ENCODE peak calls at places on chromosomes 4 and X, in ten cellular contexts. J, O, D, W, G, K, Z, R, V and Y are unnamed samples.
A peak's percentile ranks its signal among the peaks of the same experiment; 100 is the strongest.

GRCh38 chrX:107827852-107828251 is 2.2 kb downstream of the MID2 start:
- DNase-seq in J (no peak), O (no peak), D (no peak), W (no peak), G (no peak), K (no peak), Z (no peak), R (no peak), V (no peak), Y (no peak)

GRCh38 chr4:153432971-153433752 is 33.0 kb upstream of the TMEM131L start:
- DNase-seq in J (peak; percentile 75), O (peak; percentile 60), D (peak; percentile 50), W (peak; percentile 32), G (peak; percentile 90), K (no peak), Z (peak; percentile 50), R (no peak), V (peak; percentile 83), Y (peak; percentile 55)

GRCh38 chr4:165532976-165533375 is 154.2 kb downstream of the CPE start:
- DNase-seq in J (no peak), O (no peak), D (no peak), W (no peak), G (no peak), K (no peak), Z (no peak), R (no peak), V (no peak), Y (no peak)

GRCh38 chrX:77527233-77528001 is 80.2 kb downstream of the FGF16 start:
- DNase-seq in J (no peak), O (no peak), D (no peak), W (peak; percentile 34), G (no peak), K (no peak), Z (peak; percentile 37), R (no peak), V (peak; percentile 61), Y (no peak)

GRCh38 chr4:159344877-159345276 is 242.0 kb downstream of the RAPGEF2 start:
- DNase-seq in J (no peak), O (no peak), D (no peak), W (no peak), G (no peak), K (no peak), Z (no peak), R (no peak), V (no peak), Y (no peak)

GRCh38 chrX:134998246-134998645 is 7.5 kb downstream of the SMIM10 start:
- DNase-seq in J (no peak), O (no peak), D (no peak), W (no peak), G (no peak), K (no peak), Z (no peak), R (no peak), V (no peak), Y (no peak)

GRCh38 chr4:140557831-140558435 is 10.8 kb downstream of the UCP1 start:
- DNase-seq in J (no peak), O (no peak), D (no peak), W (no peak), G (no peak), K (no peak), Z (no peak), R (no peak), V (no peak), Y (no peak)

GRCh38 chrX:123835661-123836371 is 24.0 kb upstream of the XIAP start:
- DNase-seq in J (peak; percentile 29), O (no peak), D (peak; percentile 31), W (no peak), G (no peak), K (no peak), Z (no peak), R (no peak), V (no peak), Y (no peak)

GRCh38 chr4:1026115-1026514 is 14.7 kb downstream of the FGFRL1 start:
- DNase-seq in J (peak; percentile 65), O (no peak), D (no peak), W (no peak), G (peak; percentile 79), K (no peak), Z (peak; percentile 35), R (no peak), V (no peak), Y (no peak)

GRCh38 chr4:71293705-71294104 is 45.1 kb upstream of the SLC4A4 start:
- DNase-seq in J (no peak), O (no peak), D (no peak), W (no peak), G (no peak), K (no peak), Z (no peak), R (no peak), V (no peak), Y (no peak)

GRCh38 chr4:62901101-62901500 is 1508.1 kb downstream of the TECRL start:
- DNase-seq in J (no peak), O (no peak), D (no peak), W (no peak), G (no peak), K (no peak), Z (no peak), R (no peak), V (no peak), Y (no peak)

GRCh38 chr4:168631241-168632151 is 134.6 kb downstream of the PALLD start:
- DNase-seq in J (peak; percentile 70), O (peak; percentile 65), D (peak; percentile 85), W (peak; percentile 59), G (peak; percentile 70), K (peak; percentile 87), Z (no peak), R (no peak), V (peak; percentile 76), Y (no peak)

GRCh38 chr4:107853444-107854325 is 29.0 kb downstream of the SGMS2 start:
- DNase-seq in J (no peak), O (no peak), D (no peak), W (no peak), G (no peak), K (no peak), Z (no peak), R (no peak), V (no peak), Y (no peak)

GRCh38 chr4:109559625-109559982 is 442 bp upstream of the MCUB start:
- DNase-seq in J (peak; percentile 42), O (no peak), D (no peak), W (peak; percentile 33), G (no peak), K (peak; percentile 79), Z (peak; percentile 14), R (no peak), V (peak; percentile 87), Y (no peak)

GRCh38 chr4:105555409-105555808 is 3.0 kb downstream of the ARHGEF38 start:
- DNase-seq in J (no peak), O (no peak), D (no peak), W (no peak), G (no peak), K (no peak), Z (no peak), R (peak; percentile 84), V (no peak), Y (no peak)

GRCh38 chr4:86960557-86960959 is 25.7 kb downstream of the AFF1 start:
- DNase-seq in J (no peak), O (no peak), D (no peak), W (no peak), G (peak; percentile 36), K (no peak), Z (no peak), R (no peak), V (no peak), Y (no peak)
- H3K27ac ChIP-seq in J (no peak overlapping the region), O (no peak overlapping the region), D (no peak overlapping the region), W (no peak overlapping the region), G (peak overlapping the region; percentile 7), K (peak overlapping the region; percentile 55), Z (peak overlapping the region; percentile 87), R (peak overlapping the region; percentile 18), V (no peak overlapping the region), Y (no peak overlapping the region)

GRCh38 chr4:98930311-98930865 is 1.5 kb upstream of the EIF4E start:
- DNase-seq in J (no peak), O (no peak), D (no peak), W (no peak), G (no peak), K (no peak), Z (no peak), R (no peak), V (no peak), Y (peak; percentile 5)
- H3K4me3 ChIP-seq in J (no peak overlapping the region), O (peak overlapping the region; percentile 89), D (peak overlapping the region; percentile 78), W (no peak overlapping the region), G (no peak overlapping the region), K (no peak overlapping the region), Z (peak overlapping the region; percentile 97), R (no peak overlapping the region), V (peak overlapping the region; percentile 89), Y (peak overlapping the region; percentile 96)

GRCh38 chrX:290476-291166 is 9.4 kb downstream of the PLCXD1 start:
- DNase-seq in J (peak; percentile 8), O (peak; percentile 40), D (no peak), W (no peak), G (no peak), K (peak; percentile 57), Z (no peak), R (no peak), V (peak; percentile 70), Y (no peak)

GRCh38 chrX:291411-291901 is 10.3 kb downstream of the PLCXD1 start:
- DNase-seq in J (peak; percentile 9), O (peak; percentile 43), D (no peak), W (no peak), G (no peak), K (peak; percentile 63), Z (no peak), R (no peak), V (peak; percentile 65), Y (no peak)

GRCh38 chrX:298993-299392 is 17.8 kb downstream of the PLCXD1 start:
- DNase-seq in J (no peak), O (peak; percentile 35), D (no peak), W (no peak), G (no peak), K (peak; percentile 75), Z (no peak), R (no peak), V (peak; percentile 67), Y (no peak)

GRCh38 chrX:292900-293897 is 12.0 kb downstream of the PLCXD1 start:
- DNase-seq in J (peak; percentile 12), O (peak; percentile 48), D (no peak), W (peak; percentile 9), G (no peak), K (peak; percentile 68), Z (no peak), R (no peak), V (peak; percentile 66), Y (no peak)

DNA sequence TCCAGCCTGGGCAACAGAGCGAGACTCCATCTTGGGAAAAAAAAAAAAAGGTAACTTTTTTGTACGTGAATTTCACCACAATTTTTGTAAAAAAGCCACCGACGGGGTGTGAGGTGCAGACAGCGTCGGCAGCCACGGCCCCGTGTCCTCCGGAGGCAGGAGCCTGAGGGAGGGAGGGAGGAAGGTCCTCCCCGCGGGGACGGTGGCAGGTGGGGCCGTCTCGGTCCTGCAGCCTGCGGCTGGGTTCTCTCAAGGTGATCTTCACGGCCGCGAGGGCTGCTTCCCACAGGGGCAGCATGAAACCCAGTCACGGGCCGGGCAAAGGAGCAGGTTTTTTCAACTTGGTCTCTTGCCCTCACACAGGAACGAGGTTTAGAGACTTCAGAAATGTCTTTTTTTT is 14.0 kb downstream of the PLCXD1 start:
- DNase-seq in J (no peak), O (peak; percentile 48), D (no peak), W (no peak), G (no peak), K (peak; percentile 61), Z (no peak), R (no peak), V (peak; percentile 61), Y (no peak)
- H3K36me3 ChIP-seq in J (no peaks in the 10 kb centered on the region), O (no peaks in the 10 kb centered on the region), D (peaks cover 53% of the 10 kb centered on the region), W (no peaks in the 10 kb centered on the region), G (no peaks in the 10 kb centered on the region), K (peaks cover 72% of the 10 kb centered on the region), Z (peaks cover 60% of the 10 kb centered on the region), R (peaks cover 48% of the 10 kb centered on the region), V (peaks cover 39% of the 10 kb centered on the region), Y (no peaks in the 10 kb centered on the region)

GRCh38 chr4:184721254-184721653 is 12.6 kb downstream of the CENPU start:
- DNase-seq in J (no peak), O (no peak), D (no peak), W (no peak), G (no peak), K (no peak), Z (no peak), R (no peak), V (no peak), Y (no peak)
- H3K27ac ChIP-seq in J (no peak overlapping the region), O (no peak overlapping the region), D (no peak overlapping the region), W (no peak overlapping the region), G (no peak overlapping the region), K (no peak overlapping the region), Z (no peak overlapping the region), R (no peak overlapping the region), V (no peak overlapping the region), Y (no peak overlapping the region)